ENCODE peak calls at places on chromosomes 3 and 15, in four cellular contexts. F, I, G and P are unnamed samples.

GRCh38 chr3:146280859-146281258 is 30.0 kb upstream of the PLSCR4 start:
- DNase-seq in F (peak; percentile 43), I (no peak), G (no peak), P (no peak)

GRCh38 chr15:81174125-81174524 is 22.6 kb upstream of the IL16 start:
- DNase-seq in I (no peak), G (no peak), F (no peak), P (no peak)

GRCh38 chr15:65981837-65982696 is 112.8 kb downstream of the RAB11A start:
- DNase-seq in G (peak; percentile 64), F (no peak), I (peak; percentile 24), P (no peak)

GRCh38 chr3:157913751-157914150 is 192.5 kb downstream of the SHOX2 start:
- DNase-seq in F (peak; percentile 75), G (no peak), I (no peak), P (no peak)

GRCh38 chr3:8673083-8673737 is 28.6 kb upstream of the SSUH2 start:
- DNase-seq in I (no peak), G (no peak), F (no peak), P (no peak)

GRCh38 chr3:30819067-30819798 is 75.2 kb downstream of the GADL1 start:
- DNase-seq in F (no peak), G (no peak), I (no peak), P (no peak)

GRCh38 chr3:42500091-42500490 is 2.4 kb upstream of the VIPR1 start:
- DNase-seq in G (peak; percentile 17), I (no peak), F (no peak), P (peak; percentile 89)

GRCh38 chr15:87707581-87708130 is 548.9 kb downstream of the NTRK3 start:
- DNase-seq in F (no peak), I (no peak), G (no peak), P (no peak)

GRCh38 chr3:82114589-82114988 is 353.1 kb upstream of the GBE1 start:
- DNase-seq in F (no peak), G (no peak), I (no peak), P (no peak)

GRCh38 chr3:113829576-113830354 is 8.8 kb upstream of the GRAMD1C start:
- DNase-seq in G (no peak), I (no peak), F (peak; percentile 75), P (no peak)

GRCh38 chr3:110886514-110886913 is 185.1 kb upstream of the NECTIN3 start:
- DNase-seq in F (no peak), I (no peak), G (no peak), P (no peak)

GRCh38 chr15:85708402-85708932 is 86.3 kb downstream of the KLHL25 start:
- DNase-seq in I (no peak), G (no peak), F (no peak), P (no peak)

GRCh38 chr15:70762469-70763119 is 764 bp downstream of the UACA start:
- DNase-seq in F (peak; percentile 86), G (peak; percentile 56), I (no peak), P (no peak)

GRCh38 chr3:30611613-30612421 is 5.4 kb downstream of the TGFBR2 start:
- DNase-seq in G (no peak), I (no peak), F (no peak), P (no peak)

GRCh38 chr3:96538186-96538585 is 276.2 kb upstream of the EPHA6 start:
- DNase-seq in F (no peak), G (no peak), I (no peak), P (no peak)

GRCh38 chr15:63323798-63324651 is 46.6 kb downstream of the APH1B start:
- DNase-seq in F (no peak), G (no peak), I (no peak), P (no peak)

GRCh38 chr15:33912326-33912725 is 56.0 kb upstream of the CHRM5 start:
- DNase-seq in F (no peak), G (no peak), I (no peak), P (no peak)

GRCh38 chr15:40695469-40695910 is 516 bp downstream of the RAD51 start:
- DNase-seq in I (no peak), F (peak; percentile 14), G (no peak), P (no peak)

GRCh38 chr3:81868597-81868996 is 107.2 kb upstream of the GBE1 start:
- DNase-seq in F (no peak), G (no peak), I (no peak), P (no peak)

GRCh38 chr15:67100124-67100791 is 34.9 kb downstream of the SMAD3 start:
- DNase-seq in I (no peak), G (no peak), F (no peak), P (no peak)

GRCh38 chr15:67098768-67099282 is 33.4 kb downstream of the SMAD3 start:
- DNase-seq in F (no peak), I (no peak), G (no peak), P (no peak)

GRCh38 chr15:67101981-67102929 is 36.9 kb downstream of the SMAD3 start:
- DNase-seq in I (peak; percentile 20), G (no peak), F (peak; percentile 59), P (no peak)

GRCh38 chr15:67103021-67103420 is 37.6 kb downstream of the SMAD3 start:
- DNase-seq in G (no peak), F (no peak), I (no peak), P (no peak)

DNA sequence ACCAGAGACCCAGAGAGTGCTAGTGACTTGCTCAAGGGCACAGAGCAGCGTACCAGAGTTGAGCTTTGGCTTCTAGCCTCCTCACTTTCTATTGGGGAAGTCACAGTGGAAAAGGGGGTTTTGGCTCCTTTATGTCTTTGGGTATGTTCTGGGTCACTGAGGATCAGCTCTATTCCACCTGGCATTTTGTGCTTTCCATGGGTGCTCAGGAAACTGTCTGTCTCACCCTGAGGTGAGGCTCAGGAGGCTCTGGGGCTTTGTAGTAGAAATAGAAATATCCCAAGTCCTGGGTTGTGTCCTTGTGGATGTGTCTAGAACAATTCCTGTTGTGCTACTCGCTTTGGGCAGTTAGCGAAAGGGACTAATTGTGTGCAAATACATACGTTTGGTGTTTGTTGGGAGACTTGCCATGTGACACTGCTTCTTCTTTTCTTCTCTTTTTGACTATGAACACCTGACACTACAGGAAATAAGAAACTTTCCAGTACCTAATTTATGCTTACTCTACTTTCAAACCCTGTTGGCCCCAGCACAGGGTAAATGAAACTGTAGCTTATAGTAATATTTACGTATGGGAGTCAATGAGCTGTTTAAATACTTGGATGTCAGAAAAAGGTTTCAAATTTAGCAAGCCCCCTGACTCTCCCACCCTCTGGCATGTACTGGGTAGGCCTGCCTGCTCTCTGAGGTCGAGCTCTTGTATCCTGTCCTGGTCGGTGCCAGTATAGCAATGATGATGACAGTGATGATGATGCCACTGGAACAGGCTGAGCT is 35.6 kb downstream of the SMAD3 start:
- DNase-seq in G (no peak), F (no peak), I (no peak), P (no peak)
- H3K4me3 ChIP-seq in G (no peak overlapping the region), F (no peak overlapping the region), I (peak overlapping the region; percentile 37), P (no peak overlapping the region)

DNA sequence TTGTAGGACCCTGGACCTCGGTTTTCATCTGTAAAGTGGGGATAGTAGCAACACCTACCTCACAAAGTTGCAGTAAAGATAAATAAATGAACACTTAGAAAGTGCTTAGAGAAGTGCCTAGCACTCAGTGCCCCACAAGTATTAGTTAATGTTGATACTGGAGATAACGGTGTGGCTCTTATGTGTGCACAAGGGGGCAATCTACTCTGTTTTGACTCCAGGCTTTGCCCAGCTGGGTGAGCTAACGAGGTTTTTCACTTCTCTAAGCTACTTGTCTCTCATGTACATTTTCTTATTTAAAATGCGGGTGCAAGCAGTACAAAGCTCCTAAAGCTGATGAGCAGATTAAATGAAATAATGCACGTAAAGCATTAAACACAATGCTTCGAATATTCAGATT is 193.5 kb upstream of the ICE2 start:
- DNase-seq in G (no peak), F (no peak), I (no peak), P (no peak)
- H3K27me3 ChIP-seq in G (no peaks in the 10 kb centered on the region), F (no peaks in the 10 kb centered on the region), I (no peaks in the 10 kb centered on the region), P (no peaks in the 10 kb centered on the region)

GRCh38 chr3:12833226-12834161 is 7.9 kb downstream of the RPL32 start:
- DNase-seq in I (no peak), G (no peak), F (no peak), P (no peak)
- H3K4me3 ChIP-seq in I (no peak overlapping the region), G (no peak overlapping the region), F (no peak overlapping the region), P (no peak overlapping the region)

GRCh38 chr3:125105116-125105515 is 49.3 kb upstream of the HEG1 start:
- DNase-seq in F (no peak), I (no peak), G (no peak), P (no peak)

GRCh38 chr3:125109541-125109925 is 53.7 kb upstream of the HEG1 start:
- DNase-seq in G (no peak), F (no peak), I (no peak), P (no peak)

GRCh38 chr3:125108833-125109540 is 53.2 kb upstream of the HEG1 start:
- DNase-seq in G (no peak), F (no peak), I (no peak), P (no peak)

GRCh38 chr3:125107861-125108567 is 52.2 kb upstream of the HEG1 start:
- DNase-seq in F (peak; percentile 93), G (no peak), I (no peak), P (no peak)

GRCh38 chr3:125107384-125107783 is 51.6 kb upstream of the HEG1 start:
- DNase-seq in F (no peak), I (no peak), G (no peak), P (no peak)
- H3K27me3 ChIP-seq in F (no peaks in the 10 kb centered on the region), I (no peaks in the 10 kb centered on the region), G (no peaks in the 10 kb centered on the region), P (no peaks in the 10 kb centered on the region)

DNA sequence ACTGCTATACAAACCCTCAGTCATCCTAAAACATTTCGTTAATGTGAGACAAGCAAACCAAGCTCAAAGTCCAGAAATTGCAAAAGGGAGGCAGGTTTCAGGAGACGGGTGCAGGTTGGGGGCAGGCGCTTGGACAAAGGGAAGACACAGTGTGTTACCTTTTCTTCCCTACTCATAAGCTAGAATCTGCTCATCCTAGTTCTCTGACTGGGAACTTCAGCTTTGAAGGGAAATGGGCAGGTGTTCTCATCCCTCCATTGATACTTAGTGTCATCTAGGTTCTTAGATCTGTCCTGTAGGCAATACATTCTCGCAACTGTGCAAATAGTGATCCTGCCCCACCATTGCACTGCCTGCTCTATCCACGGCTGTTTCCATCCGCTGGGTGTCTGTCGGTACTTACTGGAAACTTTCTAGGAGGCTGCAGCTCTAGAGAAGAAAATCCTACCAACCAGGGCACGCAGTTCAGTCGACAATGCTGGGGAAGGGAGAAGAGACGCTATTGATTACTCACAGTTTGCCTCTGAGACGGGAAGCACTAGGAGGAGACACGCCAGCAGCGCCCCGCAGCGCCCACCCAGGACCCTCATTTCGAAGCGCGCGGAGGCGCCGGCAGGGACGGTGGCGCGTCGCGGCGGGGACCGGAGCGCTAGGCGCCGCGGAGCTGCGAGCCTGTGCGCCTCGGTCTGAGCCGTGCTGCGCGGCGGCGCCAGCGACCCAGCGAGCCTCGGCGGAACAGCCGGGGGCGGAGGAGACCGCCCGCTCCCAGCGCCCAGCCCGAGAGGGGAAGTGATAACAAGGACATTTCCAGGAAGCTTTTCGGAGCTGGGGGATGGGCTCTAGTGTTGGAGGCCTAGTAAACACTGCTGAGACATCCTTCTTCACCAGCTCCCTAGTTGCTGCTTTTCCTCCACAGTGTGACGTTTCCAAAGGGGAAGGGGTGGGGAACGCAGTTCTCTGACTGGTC is at the start of gene PROS1:
- DNase-seq in I (peak; percentile 7), G (peak; percentile 69), F (peak; percentile 88), P (peak; percentile 94)
- H3K4me3 ChIP-seq in I (peak within 1 kb of the TSS; percentile 52), G (peak within 1 kb of the TSS; percentile 53), F (peak within 1 kb of the TSS; percentile 61), P (peak within 1 kb of the TSS; percentile 53)